ENCODE peak calls at places on chromosomes 13 and 19, in six cellular contexts. A, Z, U, B, G and M are unnamed samples.

GRCh38 chr19:2235396-2236284 is 489 bp downstream of the PLEKHJ1 start:
- DNase-seq in U (peak), A (peak), B (peak), G (no peak), Z (no peak), M (peak)

GRCh38 chr13:26785845-26786630 is 25.5 kb upstream of the GPR12 start:
- DNase-seq in U (no peak), Z (no peak), G (no peak), B (peak), A (peak), M (peak)

GRCh38 chr13:77323858-77324257 is 3.0 kb downstream of the MYCBP2 start:
- DNase-seq in A (no peak), G (no peak), U (no peak), Z (no peak), B (no peak), M (no peak)

GRCh38 chr19:31085125-31085524 is 264.1 kb downstream of the TSHZ3 start:
- DNase-seq in A (no peak), B (no peak), Z (no peak), G (no peak), U (no peak), M (no peak)

GRCh38 chr13:37797606-37798005 is 72.0 kb downstream of the TRPC4 start:
- DNase-seq in A (no peak), G (no peak), U (peak), Z (no peak), B (no peak), M (no peak)

GRCh38 chr13:94761407-94761806 is 49.1 kb upstream of the SOX21 start:
- DNase-seq in B (peak), U (no peak), G (no peak), Z (no peak), A (no peak), M (peak)

GRCh38 chr19:6532244-6532999 is 1.6 kb downstream of the TNFSF9 start:
- DNase-seq in G (no peak), U (no peak), A (peak), B (no peak), Z (no peak), M (no peak)

GRCh38 chr13:112942689-112943308 is 26.2 kb upstream of the MCF2L start:
- DNase-seq in A (peak), G (peak), U (peak), Z (peak), B (peak), M (peak)

GRCh38 chr13:35598790-35599369 is 122.4 kb upstream of the MAB21L1 start:
- DNase-seq in B (no peak), A (no peak), Z (no peak), U (peak), G (no peak), M (no peak)

GRCh38 chr19:3783660-3784584 is 2.3 kb downstream of the MATK start:
- DNase-seq in A (no peak), U (no peak), B (peak), Z (peak), G (no peak), M (peak)

GRCh38 chr19:52936958-52937334 is 13.7 kb upstream of the ZNF888 start:
- DNase-seq in A (no peak), U (no peak), B (no peak), Z (no peak), G (no peak), M (no peak)

GRCh38 chr19:18519962-18520847 is 1.7 kb downstream of the ELL start:
- DNase-seq in G (peak), U (peak), Z (peak), A (peak), B (peak), M (peak)

GRCh38 chr19:33410915-33411401 is 37.4 kb downstream of the CEBPG start:
- DNase-seq in G (no peak), U (no peak), B (no peak), A (no peak), Z (no peak), M (no peak)

GRCh38 chr19:21839966-21840365 is 4.0 kb upstream of the ZNF43 start:
- DNase-seq in U (no peak), A (no peak), Z (no peak), G (no peak), B (no peak), M (no peak)

GRCh38 chr13:80388506-80388905 is 47.6 kb upstream of the SPRY2 start:
- DNase-seq in U (no peak), Z (no peak), A (no peak), G (no peak), B (no peak), M (no peak)

GRCh38 chr13:19864339-19865309 is 1.2 kb upstream of the ZMYM5 start:
- DNase-seq in U (peak), Z (peak), B (peak), G (no peak), A (peak), M (peak)

GRCh38 chr13:94608586-94608985 is 6.9 kb downstream of the GPR180 start:
- DNase-seq in A (no peak), B (no peak), Z (no peak), U (no peak), G (no peak), M (no peak)

GRCh38 chr13:23350009-23350408 is 83.5 kb downstream of the SACS start:
- DNase-seq in U (peak), B (no peak), Z (no peak), A (no peak), G (no peak), M (no peak)

GRCh38 chr13:26623125-26623524 is 65.6 kb downstream of the WASF3 start:
- DNase-seq in G (no peak), Z (no peak), A (no peak), B (no peak), U (no peak), M (no peak)

GRCh38 chr13:46127336-46128023 is 22.6 kb upstream of the CPB2 start:
- DNase-seq in A (no peak), G (no peak), Z (no peak), B (no peak), U (no peak), M (no peak)

GRCh38 chr19:2139385-2140192 is 11.8 kb downstream of the AP3D1 start:
- DNase-seq in B (no peak), Z (no peak), A (no peak), U (no peak), G (no peak), M (no peak)

GRCh38 chr19:13098291-13099072 is 4.2 kb downstream of the LYL1 start:
- DNase-seq in Z (peak), G (no peak), A (no peak), U (peak), B (peak), M (peak)

GRCh38 chr13:114198556-114198955 is 19.5 kb downstream of the CFAP97D2 start:
- DNase-seq in G (no peak), Z (no peak), U (no peak), A (no peak), B (no peak), M (no peak)

GRCh38 chr13:33081666-33082065 is 65.4 kb downstream of the KL start:
- DNase-seq in G (no peak), B (no peak), A (no peak), U (no peak), Z (no peak), M (no peak)

GRCh38 chr13:65555973-65556372 is 1674.2 kb downstream of the PCDH9 start:
- DNase-seq in A (no peak), G (no peak), Z (no peak), U (no peak), B (no peak), M (no peak)

GRCh38 chr13:48214519-48215121 is 18.4 kb upstream of the ITM2B start:
- DNase-seq in U (no peak), A (no peak), B (no peak), G (no peak), Z (no peak), M (no peak)

GRCh38 chr19:39971380-39971841 is 446 bp downstream of the PSMC4 start:
- DNase-seq in U (peak), Z (no peak), G (no peak), A (peak), B (peak), M (peak)

DNA sequence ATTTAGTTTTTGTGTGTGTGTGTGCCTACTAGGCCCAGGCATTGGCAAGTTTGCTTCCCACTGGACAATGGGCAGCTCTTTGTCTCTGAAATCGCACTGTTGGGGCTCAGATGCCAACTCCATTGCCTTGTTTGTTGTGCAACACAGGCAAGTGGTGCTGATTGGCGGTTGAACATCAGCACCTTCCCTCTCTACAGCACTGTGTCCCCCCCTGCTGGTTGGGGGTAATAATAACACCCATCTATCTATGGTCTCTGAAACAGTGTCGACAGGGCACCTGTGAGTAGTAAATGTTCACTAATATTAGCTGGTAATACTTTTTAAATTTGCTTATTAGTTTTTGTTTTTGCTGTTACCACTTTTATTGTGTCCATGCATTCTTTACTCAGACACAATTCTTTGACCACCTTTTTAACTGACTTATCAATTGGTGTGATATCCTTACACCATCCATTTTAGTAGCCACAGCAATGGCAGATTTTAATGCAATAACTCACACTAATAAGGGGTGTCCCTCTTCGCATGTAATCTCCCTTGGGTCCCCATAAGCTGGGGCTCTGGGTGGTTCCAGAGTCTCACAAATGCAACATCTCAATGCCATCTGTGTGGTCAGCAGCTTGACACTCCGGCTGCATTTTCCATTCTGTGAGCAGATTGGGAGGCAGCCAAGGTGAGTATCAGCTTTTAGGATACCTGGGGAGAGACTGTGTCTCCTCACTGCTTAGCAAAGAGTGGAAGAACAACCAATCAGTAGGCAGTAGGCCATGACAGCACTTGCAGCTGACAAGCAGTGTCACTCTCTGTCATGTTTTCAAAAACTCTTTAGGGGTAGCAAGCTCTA is 47.7 kb upstream of the UQCRFS1 start:
- DNase-seq in A (peak), U (peak), B (peak), G (peak), Z (no peak), M (peak)
- TF ChIP-seq EZH2phosphoT487 in A (no peak), U (no peak), B (no peak), G (no peak), Z (no peak), M (no peak)

DNA sequence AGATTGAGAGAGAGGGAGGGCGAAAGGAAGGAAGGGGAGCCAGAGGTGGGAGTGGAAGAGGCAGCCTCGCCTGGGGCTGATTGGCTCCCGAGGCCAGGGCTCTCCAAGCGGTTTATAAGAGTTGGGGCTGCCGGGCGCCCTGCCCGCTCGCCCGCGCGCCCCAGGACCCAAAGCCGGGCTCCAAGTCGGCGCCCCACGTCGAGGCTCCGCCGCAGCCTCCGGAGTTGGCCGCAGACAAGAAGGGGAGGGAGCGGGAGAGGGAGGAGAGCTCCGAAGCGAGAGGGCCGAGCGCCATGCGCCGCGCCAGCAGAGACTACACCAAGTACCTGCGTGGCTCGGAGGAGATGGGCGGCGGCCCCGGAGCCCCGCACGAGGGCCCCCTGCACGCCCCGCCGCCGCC is at the start of gene TNFSF11:
- DNase-seq in G (no peak), Z (no peak), U (no peak), B (peak), A (no peak), M (peak)
- TF ChIP-seq EZH2 in G (no peak), Z (no peak), U (no peak), B (no peak), A (no peak), M (no peak)

DNA sequence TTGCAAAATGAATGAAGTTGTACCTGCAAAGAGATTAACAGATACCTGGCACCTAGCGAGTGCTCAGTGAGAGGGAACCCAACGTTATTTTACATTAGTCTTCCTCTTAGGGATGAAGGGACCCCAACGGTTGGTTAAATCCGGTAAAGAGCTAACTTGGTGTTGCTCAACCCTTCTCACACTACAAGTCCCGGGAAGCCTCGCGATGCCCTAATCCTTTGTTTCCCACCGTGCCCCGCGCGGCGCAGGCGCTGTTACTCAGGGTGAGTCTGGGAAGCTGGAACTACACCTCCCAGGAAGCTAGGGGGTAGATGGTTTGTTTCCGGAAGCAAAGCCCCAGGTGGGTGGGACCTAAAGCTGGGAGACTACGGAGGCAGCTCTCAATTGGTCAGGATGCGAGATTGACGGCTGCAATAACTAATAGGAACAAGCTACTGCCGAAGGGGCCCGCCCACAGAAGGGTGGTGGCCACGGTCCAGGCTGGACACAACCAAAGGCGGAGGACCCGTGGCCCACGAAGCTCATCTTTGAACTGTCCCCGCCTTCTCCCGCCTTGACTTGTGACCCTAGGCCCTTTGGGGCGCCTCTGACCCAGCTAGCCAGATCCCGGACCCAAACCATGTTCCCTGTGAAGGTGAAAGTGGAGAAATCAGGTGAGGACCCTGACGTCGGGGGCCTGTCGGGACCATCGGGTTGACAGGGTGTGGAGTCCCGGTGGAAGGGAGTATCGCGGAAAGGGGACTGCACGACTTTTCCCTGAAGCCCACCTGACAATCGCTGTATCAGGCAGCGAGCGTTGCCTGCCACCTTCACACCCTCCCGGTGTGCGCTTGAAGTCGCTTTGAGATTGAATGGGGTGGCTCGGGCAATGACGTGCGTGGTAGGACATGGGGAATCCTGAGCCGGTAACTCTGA is at the start of gene LIN37:
- DNase-seq in B (peak), A (peak), Z (peak), G (peak), U (peak), M (peak)
- TF ChIP-seq EZH2phosphoT487 in B (no peak), A (no peak), Z (no peak), G (no peak), U (no peak), M (no peak)

GRCh38 chr19:46494115-46494935 is 1.3 kb downstream of the PNMA8B start:
- DNase-seq in A (no peak), G (no peak), B (peak), Z (no peak), U (no peak), M (peak)
- TF ChIP-seq EZH2 in A (no peak), G (no peak), B (no peak), Z (no peak), U (no peak), M (peak)

GRCh38 chr19:43506629-43507028 is 2.1 kb upstream of the PHLDB3 start:
- DNase-seq in Z (no peak), U (no peak), G (no peak), B (no peak), A (no peak), M (no peak)

GRCh38 chr19:43510713-43511112 is 6.2 kb upstream of the PHLDB3 start:
- DNase-seq in Z (no peak), A (no peak), G (no peak), B (no peak), U (no peak), M (no peak)

GRCh38 chr19:43505941-43506340 is 1.4 kb upstream of the PHLDB3 start:
- DNase-seq in Z (no peak), G (no peak), B (no peak), A (no peak), U (no peak), M (no peak)

GRCh38 chr19:43507880-43508279 is 3.3 kb upstream of the PHLDB3 start:
- DNase-seq in A (no peak), U (no peak), Z (no peak), B (no peak), G (no peak), M (no peak)

DNA sequence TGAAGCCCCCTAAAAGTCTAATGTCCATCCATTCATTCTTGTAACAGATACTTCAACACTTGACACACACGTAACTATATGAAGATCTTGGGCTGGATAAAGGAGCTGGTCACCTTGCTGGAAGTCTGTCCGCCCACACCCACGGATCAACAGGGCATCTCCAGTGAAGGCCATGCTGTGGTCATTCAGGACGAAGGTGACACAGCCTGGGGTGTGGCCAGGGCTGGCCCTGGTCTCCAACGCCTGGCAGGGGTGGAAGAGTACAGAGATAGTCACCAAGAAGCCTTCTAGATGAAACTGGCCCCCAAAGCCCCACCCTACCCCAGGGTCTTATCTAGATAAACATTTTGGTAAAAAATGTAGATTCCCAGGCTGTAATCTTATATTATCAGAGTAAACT is 6.8 kb upstream of the PHLDB3 start:
- DNase-seq in U (no peak), A (no peak), Z (no peak), G (no peak), B (no peak), M (no peak)
- TF ChIP-seq EZH2phosphoT487 in U (no peak), A (no peak), Z (no peak), G (no peak), B (no peak), M (no peak)

DNA sequence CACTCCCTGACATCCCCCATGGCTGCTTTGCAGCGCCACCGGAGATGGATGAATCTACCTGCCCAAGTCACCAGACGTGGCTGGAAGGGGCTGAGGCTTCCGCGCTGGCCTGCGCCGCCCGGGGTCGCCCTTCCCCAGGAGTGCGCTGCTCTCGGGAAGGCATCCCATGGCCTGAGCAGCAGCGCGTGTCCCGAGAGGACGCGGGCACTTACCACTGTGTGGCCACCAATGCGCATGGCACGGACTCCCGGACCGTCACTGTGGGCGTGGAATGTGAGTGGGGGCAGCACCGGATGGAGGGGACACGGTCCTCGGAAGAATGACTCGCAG is 4.6 kb downstream of the ICAM5 start:
- DNase-seq in U (no peak), G (no peak), A (no peak), B (peak), Z (no peak), M (peak)
- TF ChIP-seq EZH2 in U (no peak), G (no peak), A (no peak), B (peak), Z (no peak), M (no peak)

GRCh38 chr13:111792956-111793355 is 274.0 kb upstream of the SOX1 start:
- DNase-seq in A (no peak), Z (peak), U (no peak), B (no peak), G (no peak), M (no peak)

GRCh38 chr13:111791131-111791530 is 275.8 kb upstream of the SOX1 start:
- DNase-seq in U (no peak), B (no peak), Z (no peak), A (no peak), G (no peak), M (no peak)

GRCh38 chr13:111790621-111791020 is 276.3 kb upstream of the SOX1 start:
- DNase-seq in B (no peak), G (no peak), A (no peak), U (no peak), Z (no peak), M (no peak)

GRCh38 chr13:111789011-111789410 is 277.9 kb upstream of the SOX1 start:
- DNase-seq in G (no peak), B (no peak), Z (no peak), U (no peak), A (no peak), M (no peak)

DNA sequence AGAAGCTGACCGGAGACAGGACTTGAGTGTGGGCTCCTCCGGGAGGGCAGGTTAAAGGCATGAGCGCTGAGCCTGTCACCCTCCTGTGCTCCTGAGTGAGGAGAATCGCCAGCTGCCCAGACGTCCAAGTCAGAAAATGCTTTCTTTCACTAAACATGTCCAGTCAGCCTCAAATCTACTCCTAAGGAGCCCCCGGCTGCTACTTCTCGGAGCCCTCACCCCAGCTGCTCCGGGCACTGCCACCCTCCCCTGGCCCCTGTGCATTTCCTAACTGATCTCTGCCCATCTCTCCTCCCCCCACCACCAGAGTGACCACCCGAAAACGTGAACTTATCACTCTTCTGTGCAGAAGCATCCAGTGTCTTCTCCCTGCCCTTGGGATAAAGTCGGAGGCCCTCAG is 277.5 kb upstream of the SOX1 start:
- DNase-seq in Z (peak), G (no peak), A (no peak), U (no peak), B (no peak), M (no peak)
- TF ChIP-seq EZH2phosphoT487 in Z (no peak), G (no peak), A (no peak), U (no peak), B (no peak), M (no peak)